ENCODE peak calls at places on chromosome 6, in eight cellular contexts. B is IMR-90, S is psoas muscle, Y is tibial nerve, V is WERI-Rb-1, A is ascending aorta, W is A673, I is adrenal gland. H is an unnamed sample.

GRCh38 chr6:162637317-162637716 is 90.2 kb downstream of the PRKN start:
- DNase-seq in B (no peak), S (no peak), Y (no peak), V (no peak), A (no peak), W (no peak), I (no peak), H (no peak)

GRCh38 chr6:42292002-42292735 is 74.5 kb upstream of the MRPS10 start:
- DNase-seq in B (peak; percentile 80), S (no peak), Y (no peak), V (no peak), A (no peak), W (no peak), I (no peak), H (peak; percentile 40)

GRCh38 chr6:41555326-41556300 is 9.4 kb downstream of the FOXP4 start:
- DNase-seq in B (no peak), S (no peak), Y (no peak), V (no peak), A (no peak), W (no peak), I (no peak), H (no peak)

GRCh38 chr6:455835-456234 is 64.3 kb downstream of the IRF4 start:
- DNase-seq in B (no peak), S (no peak), Y (no peak), V (no peak), A (no peak), W (no peak), I (no peak), H (no peak)

GRCh38 chr6:22613695-22614094 is 44.3 kb downstream of the HDGFL1 start:
- DNase-seq in B (peak; percentile 98), S (no peak), Y (no peak), V (no peak), A (no peak), W (no peak), I (no peak), H (no peak)

GRCh38 chr6:97294451-97294850 is 11.4 kb upstream of the MMS22L start:
- DNase-seq in B (peak; percentile 79), S (no peak), Y (no peak), V (no peak), A (no peak), W (no peak), I (no peak), H (no peak)

GRCh38 chr6:111727041-111727440 is 121.4 kb upstream of the TRAF3IP2 start:
- DNase-seq in B (peak; percentile 17), S (no peak), Y (no peak), V (no peak), A (no peak), W (no peak), I (no peak), H (no peak)

GRCh38 chr6:143059616-143060353 is 904 bp upstream of the AIG1 start:
- DNase-seq in B (peak; percentile 87), S (no peak), Y (no peak), V (no peak), A (peak; percentile 70), W (no peak), I (peak; percentile 33), H (peak; percentile 43)

GRCh38 chr6:132058975-132059374 is 107.8 kb upstream of the CCN2 start:
- DNase-seq in B (peak; percentile 42), S (no peak), Y (no peak), V (no peak), A (no peak), W (no peak), I (no peak), H (no peak)

GRCh38 chr6:113397229-113397628 is 459.9 kb upstream of the MARCKS start:
- DNase-seq in B (peak; percentile 79), S (no peak), Y (no peak), V (no peak), A (no peak), W (no peak), I (no peak), H (no peak)

GRCh38 chr6:107305391-107305790 is 154.0 kb downstream of the PDSS2 start:
- DNase-seq in B (no peak), S (no peak), Y (no peak), V (no peak), A (no peak), W (peak; percentile 12), I (no peak), H (no peak)

GRCh38 chr6:158206740-158207451 is 38.7 kb downstream of the GTF2H5 start:
- DNase-seq in B (no peak), S (no peak), Y (no peak), V (no peak), A (no peak), W (no peak), I (no peak), H (no peak)

GRCh38 chr6:388202-388903 is 3.2 kb upstream of the IRF4 start:
- DNase-seq in B (no peak), S (peak; percentile 47), Y (no peak), V (no peak), A (peak; percentile 44), W (no peak), I (no peak), H (no peak)

GRCh38 chr6:109008061-109008460 is 86.6 kb downstream of the SESN1 start:
- DNase-seq in B (no peak), S (no peak), Y (no peak), V (no peak), A (no peak), W (no peak), I (no peak), H (no peak)
- H3K4me3 ChIP-seq in B (peak overlapping the region; percentile 91), S (peak overlapping the region; percentile 71), Y (peak overlapping the region; percentile 97), V (peak overlapping the region; percentile 80), A (peak overlapping the region; percentile 69), W (no peak overlapping the region), I (no peak overlapping the region), H (peak overlapping the region; percentile 36)

DNA sequence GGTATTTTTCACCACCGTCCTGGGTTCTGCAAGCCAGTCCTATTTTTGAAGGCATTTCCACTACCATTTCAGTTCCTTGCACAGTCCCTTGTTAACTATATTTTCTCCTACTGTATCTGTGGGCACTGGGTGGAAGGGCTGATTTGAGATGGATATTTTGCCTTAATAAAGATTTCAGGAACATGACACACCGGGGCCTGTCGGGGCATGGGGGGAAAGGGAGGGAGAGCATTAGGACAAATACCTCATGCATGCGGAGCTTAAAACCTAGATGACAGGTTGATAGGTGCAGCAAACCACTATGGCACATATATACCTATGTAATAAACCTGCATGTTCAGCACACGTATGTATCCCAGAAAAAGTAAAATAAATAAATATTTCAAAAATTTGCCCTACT is 22.4 kb downstream of the STK38 start:
- DNase-seq in B (no peak), S (no peak), Y (no peak), V (no peak), A (no peak), W (no peak), I (no peak), H (no peak)
- H3K36me3 ChIP-seq in B (peaks cover 11% of the 10 kb centered on the region), S (peaks cover 48% of the 10 kb centered on the region), Y (peaks cover 13% of the 10 kb centered on the region), V (peaks cover 63% of the 10 kb centered on the region), A (peaks cover 31% of the 10 kb centered on the region), W (peaks cover 26% of the 10 kb centered on the region), I (peaks cover 27% of the 10 kb centered on the region), H (peaks cover 20% of the 10 kb centered on the region)

GRCh38 chr6:32968770-32969684 is 633 bp downstream of the BRD2 start:
- DNase-seq in B (peak; percentile 77), S (peak; percentile 92), Y (peak; percentile 55), V (peak; percentile 91), A (peak; percentile 82), W (peak; percentile 89), I (peak; percentile 84), H (peak; percentile 85)

GRCh38 chr6:32968093-32968769 is at the start of gene BRD2:
- DNase-seq in B (peak; percentile 95), S (peak; percentile 99), Y (peak; percentile 89), V (peak; percentile 100), A (peak; percentile 97), W (peak; percentile 98), I (peak; percentile 98), H (peak; percentile 99)

GRCh38 chr6:32965901-32966300 is 2.5 kb upstream of the BRD2 start:
- DNase-seq in B (peak; percentile 28), S (no peak), Y (no peak), V (no peak), A (no peak), W (no peak), I (no peak), H (no peak)

GRCh38 chr6:32969685-32970412 is 1.5 kb downstream of the BRD2 start:
- DNase-seq in B (peak; percentile 97), S (peak; percentile 88), Y (peak; percentile 51), V (peak; percentile 83), A (peak; percentile 92), W (peak; percentile 97), I (peak; percentile 93), H (peak; percentile 69)

DNA sequence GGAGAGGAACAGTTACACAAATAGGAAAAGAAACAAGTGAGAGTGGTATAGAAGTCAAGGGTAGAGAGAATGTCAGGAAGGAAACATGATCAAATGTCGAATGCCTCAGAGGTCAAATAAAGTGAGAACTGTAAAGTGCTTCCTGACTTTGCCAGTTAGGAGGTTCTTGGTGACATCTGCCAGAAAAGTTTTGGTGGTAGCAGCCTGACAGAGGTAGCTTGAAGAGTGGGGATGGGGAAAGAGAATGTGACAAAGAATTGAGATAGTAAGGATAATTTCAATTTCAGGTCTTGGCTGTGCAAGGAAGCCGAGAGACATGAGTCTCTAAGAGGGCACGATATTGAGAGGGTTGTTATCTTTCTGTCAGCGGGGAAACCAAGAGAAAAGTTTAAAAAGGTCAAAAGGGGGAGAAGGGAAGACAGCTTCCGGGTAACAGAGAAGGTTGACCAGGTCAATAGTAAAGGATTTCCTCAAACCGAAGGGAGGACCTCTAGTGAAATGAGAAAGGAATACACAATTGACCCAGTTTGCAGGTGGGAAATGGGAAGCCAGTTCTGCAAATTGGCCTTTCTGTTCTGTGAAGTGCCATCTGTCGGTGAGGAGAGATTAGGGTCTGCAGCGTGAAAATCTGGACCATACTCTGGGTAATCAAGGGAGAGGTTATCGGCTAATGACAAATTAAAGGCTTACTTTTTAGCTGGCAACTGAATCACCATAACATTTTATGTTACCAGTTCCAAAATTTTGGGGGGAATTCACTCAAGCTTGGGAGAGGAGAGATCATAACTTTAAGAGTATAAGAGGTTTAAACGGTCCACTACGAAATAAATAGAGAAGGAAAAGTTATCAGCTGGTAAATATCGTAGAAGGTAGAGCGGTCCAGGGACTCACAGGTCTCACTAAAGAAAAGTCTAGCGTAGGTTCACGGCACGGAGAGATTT is 973 bp upstream of the BRD2 start:
- DNase-seq in B (peak; percentile 49), S (no peak), Y (no peak), V (peak; percentile 92), A (no peak), W (peak; percentile 65), I (no peak), H (peak; percentile 63)
- H3K27me3 ChIP-seq in B (no peaks in the 10 kb centered on the region), S (no peaks in the 10 kb centered on the region), Y (no peaks in the 10 kb centered on the region), V (no peaks in the 10 kb centered on the region), A (no peaks in the 10 kb centered on the region), W (no peaks in the 10 kb centered on the region), I (no peaks in the 10 kb centered on the region), H (no peaks in the 10 kb centered on the region)

GRCh38 chr6:161377116-161377515 is 103.3 kb upstream of the AGPAT4 start:
- DNase-seq in B (no peak), S (no peak), Y (no peak), V (no peak), A (no peak), W (no peak), I (no peak), H (no peak)

GRCh38 chr6:161376367-161376766 is 102.5 kb upstream of the AGPAT4 start:
- DNase-seq in B (no peak), S (no peak), Y (no peak), V (no peak), A (no peak), W (no peak), I (no peak), H (no peak)

GRCh38 chr6:161373905-161374451 is 100.1 kb upstream of the AGPAT4 start:
- DNase-seq in B (peak; percentile 50), S (peak; percentile 71), Y (peak; percentile 72), V (peak; percentile 66), A (peak; percentile 87), W (peak; percentile 81), I (peak; percentile 36), H (peak; percentile 62)

GRCh38 chr6:161372422-161372793 is 98.5 kb upstream of the AGPAT4 start:
- DNase-seq in B (no peak), S (no peak), Y (no peak), V (no peak), A (no peak), W (no peak), I (no peak), H (no peak)

GRCh38 chr6:161374971-161375873 is 101.4 kb upstream of the AGPAT4 start:
- DNase-seq in B (no peak), S (peak; percentile 81), Y (peak; percentile 39), V (no peak), A (peak; percentile 78), W (peak; percentile 57), I (peak; percentile 75), H (peak; percentile 85)
- H3K4me3 ChIP-seq in B (no peak overlapping the region), S (peak overlapping the region; percentile 47), Y (no peak overlapping the region), V (no peak overlapping the region), A (no peak overlapping the region), W (no peak overlapping the region), I (no peak overlapping the region), H (no peak overlapping the region)